ENCODE peak calls at places on chromosomes 4 and X, in eight cellular contexts. One of them, this sample, is unnamed.

GRCh38 chr4:79049840-79050520 is 110.7 kb upstream of the PAQR3 start:
- DNase-seq in IMR-90: no peak
- DNase-seq in dorsolateral prefrontal cortex: no peak
- DNase-seq in astrocyte: no peak
- DNase-seq in PC-3: peak; percentile 8
- DNase-seq in psoas muscle: peak; percentile 31
- DNase-seq in MM.1S: no peak
- DNase-seq in endodermal cell: no peak
- DNase-seq in this sample: no peak

GRCh38 chr4:176790398-176790797 is 2.3 kb downstream of the VEGFC start:
- DNase-seq in PC-3: peak; percentile 25
- DNase-seq in dorsolateral prefrontal cortex: no peak
- DNase-seq in astrocyte: no peak
- DNase-seq in psoas muscle: no peak
- DNase-seq in MM.1S: no peak
- DNase-seq in endodermal cell: no peak
- DNase-seq in IMR-90: no peak
- DNase-seq in this sample: no peak

GRCh38 chr4:95232358-95233156 is 316.2 kb downstream of the UNC5C start:
- DNase-seq in dorsolateral prefrontal cortex: no peak
- DNase-seq in astrocyte: no peak
- DNase-seq in endodermal cell: no peak
- DNase-seq in PC-3: no peak
- DNase-seq in IMR-90: no peak
- DNase-seq in MM.1S: no peak
- DNase-seq in psoas muscle: no peak
- DNase-seq in this sample: no peak

GRCh38 chr4:151227731-151228130 is 49.2 kb upstream of the PRSS48 start:
- DNase-seq in dorsolateral prefrontal cortex: no peak
- DNase-seq in endodermal cell: no peak
- DNase-seq in MM.1S: no peak
- DNase-seq in PC-3: peak; percentile 35
- DNase-seq in psoas muscle: peak; percentile 77
- DNase-seq in IMR-90: peak; percentile 78
- DNase-seq in astrocyte: peak; percentile 82
- DNase-seq in this sample: peak; percentile 96

GRCh38 chr4:99180367-99181169 is 36.5 kb upstream of the ADH4 start:
- DNase-seq in dorsolateral prefrontal cortex: no peak
- DNase-seq in psoas muscle: no peak
- DNase-seq in MM.1S: no peak
- DNase-seq in astrocyte: peak; percentile 45
- DNase-seq in IMR-90: peak; percentile 83
- DNase-seq in endodermal cell: no peak
- DNase-seq in PC-3: peak; percentile 68
- DNase-seq in this sample: peak; percentile 63

GRCh38 chrX:130125090-130125489 is 14.8 kb upstream of the ELF4 start:
- DNase-seq in MM.1S: no peak
- DNase-seq in IMR-90: no peak
- DNase-seq in dorsolateral prefrontal cortex: peak; percentile 28
- DNase-seq in psoas muscle: peak; percentile 56
- DNase-seq in astrocyte: no peak
- DNase-seq in PC-3: no peak
- DNase-seq in endodermal cell: no peak
- DNase-seq in this sample: no peak

GRCh38 chr4:71771613-71772012 is 12.3 kb downstream of the GC start:
- DNase-seq in endodermal cell: no peak
- DNase-seq in psoas muscle: no peak
- DNase-seq in IMR-90: no peak
- DNase-seq in dorsolateral prefrontal cortex: no peak
- DNase-seq in PC-3: no peak
- DNase-seq in MM.1S: no peak
- DNase-seq in astrocyte: no peak
- DNase-seq in this sample: no peak

GRCh38 chr4:113673450-113673849 is 88.1 kb downstream of the CAMK2D start:
- DNase-seq in IMR-90: peak; percentile 54
- DNase-seq in psoas muscle: no peak
- DNase-seq in PC-3: peak; percentile 53
- DNase-seq in MM.1S: peak; percentile 25
- DNase-seq in astrocyte: no peak
- DNase-seq in dorsolateral prefrontal cortex: no peak
- DNase-seq in endodermal cell: peak; percentile 63
- DNase-seq in this sample: no peak

GRCh38 chrX:42694260-42694815 is 83.6 kb downstream of the PPP1R2C start:
- DNase-seq in MM.1S: no peak
- DNase-seq in dorsolateral prefrontal cortex: no peak
- DNase-seq in PC-3: no peak
- DNase-seq in endodermal cell: no peak
- DNase-seq in psoas muscle: no peak
- DNase-seq in astrocyte: no peak
- DNase-seq in IMR-90: no peak
- DNase-seq in this sample: no peak

GRCh38 chrX:152632445-152633097 is 5.1 kb upstream of the GABRQ start:
- DNase-seq in astrocyte: no peak
- DNase-seq in psoas muscle: no peak
- DNase-seq in endodermal cell: peak; percentile 87
- DNase-seq in PC-3: peak; percentile 69
- DNase-seq in IMR-90: peak; percentile 24
- DNase-seq in dorsolateral prefrontal cortex: no peak
- DNase-seq in MM.1S: peak; percentile 30
- DNase-seq in this sample: peak; percentile 56

GRCh38 chr4:89316931-89317366 is 9.3 kb upstream of the GPRIN3 start:
- DNase-seq in astrocyte: peak; percentile 65
- DNase-seq in IMR-90: peak; percentile 16
- DNase-seq in endodermal cell: no peak
- DNase-seq in PC-3: peak; percentile 2
- DNase-seq in psoas muscle: no peak
- DNase-seq in dorsolateral prefrontal cortex: no peak
- DNase-seq in MM.1S: peak; percentile 94
- DNase-seq in this sample: peak; percentile 34

GRCh38 chrX:17242470-17242869 is 132.5 kb upstream of the NHS start:
- DNase-seq in IMR-90: peak; percentile 55
- DNase-seq in psoas muscle: no peak
- DNase-seq in dorsolateral prefrontal cortex: no peak
- DNase-seq in MM.1S: peak; percentile 31
- DNase-seq in PC-3: peak; percentile 78
- DNase-seq in endodermal cell: peak; percentile 78
- DNase-seq in astrocyte: peak; percentile 14
- DNase-seq in this sample: peak; percentile 50

GRCh38 chrX:78092296-78092695 is 11.8 kb upstream of the PGK1 start:
- DNase-seq in PC-3: peak; percentile 57
- DNase-seq in dorsolateral prefrontal cortex: no peak
- DNase-seq in astrocyte: peak; percentile 36
- DNase-seq in psoas muscle: no peak
- DNase-seq in endodermal cell: peak; percentile 82
- DNase-seq in IMR-90: peak; percentile 71
- DNase-seq in MM.1S: peak; percentile 22
- DNase-seq in this sample: peak; percentile 29

GRCh38 chr4:123922847-123923246 is 526.3 kb downstream of the SPRY1 start:
- DNase-seq in endodermal cell: no peak
- DNase-seq in psoas muscle: no peak
- DNase-seq in IMR-90: peak; percentile 2
- DNase-seq in dorsolateral prefrontal cortex: no peak
- DNase-seq in astrocyte: peak; percentile 11
- DNase-seq in PC-3: no peak
- DNase-seq in MM.1S: no peak
- DNase-seq in this sample: no peak

GRCh38 chr4:14644568-14645282 is 357.6 kb upstream of the CPEB2 start:
- DNase-seq in astrocyte: no peak
- DNase-seq in dorsolateral prefrontal cortex: no peak
- DNase-seq in IMR-90: no peak
- DNase-seq in PC-3: no peak
- DNase-seq in MM.1S: no peak
- DNase-seq in psoas muscle: no peak
- DNase-seq in endodermal cell: no peak
- DNase-seq in this sample: no peak

GRCh38 chr4:10625130-10625529 is 59.4 kb downstream of the CLNK start:
- DNase-seq in endodermal cell: no peak
- DNase-seq in PC-3: no peak
- DNase-seq in dorsolateral prefrontal cortex: no peak
- DNase-seq in IMR-90: no peak
- DNase-seq in MM.1S: no peak
- DNase-seq in psoas muscle: no peak
- DNase-seq in astrocyte: no peak
- DNase-seq in this sample: no peak

GRCh38 chr4:6674500-6675149 is 19.1 kb upstream of the S100P start:
- DNase-seq in astrocyte: no peak
- DNase-seq in IMR-90: peak; percentile 41
- DNase-seq in endodermal cell: peak; percentile 73
- DNase-seq in PC-3: peak; percentile 75
- DNase-seq in psoas muscle: peak; percentile 26
- DNase-seq in dorsolateral prefrontal cortex: no peak
- DNase-seq in MM.1S: peak; percentile 68
- DNase-seq in this sample: peak; percentile 7

GRCh38 chr4:16123356-16124084 is 39.7 kb upstream of the PROM1 start:
- DNase-seq in astrocyte: no peak
- DNase-seq in IMR-90: no peak
- DNase-seq in dorsolateral prefrontal cortex: no peak
- DNase-seq in psoas muscle: no peak
- DNase-seq in MM.1S: no peak
- DNase-seq in endodermal cell: peak; percentile 46
- DNase-seq in PC-3: no peak
- DNase-seq in this sample: no peak

GRCh38 chr4:185587444-185588161 is 52.3 kb upstream of the PDLIM3 start:
- DNase-seq in PC-3: no peak
- DNase-seq in dorsolateral prefrontal cortex: no peak
- DNase-seq in endodermal cell: peak; percentile 89
- DNase-seq in IMR-90: peak; percentile 68
- DNase-seq in psoas muscle: peak; percentile 75
- DNase-seq in MM.1S: peak; percentile 97
- DNase-seq in astrocyte: no peak
- DNase-seq in this sample: no peak

GRCh38 chrX:129996120-129996519 is 13.7 kb downstream of the BCORL1 start:
- DNase-seq in dorsolateral prefrontal cortex: no peak
- DNase-seq in endodermal cell: no peak
- DNase-seq in astrocyte: peak; percentile 34
- DNase-seq in MM.1S: no peak
- DNase-seq in IMR-90: peak; percentile 16
- DNase-seq in psoas muscle: no peak
- DNase-seq in PC-3: peak; percentile 61
- DNase-seq in this sample: peak; percentile 10

GRCh38 chr4:1870578-1871443 is at the start of gene NSD2:
- DNase-seq in PC-3: peak; percentile 86
- DNase-seq in psoas muscle: peak; percentile 94
- DNase-seq in IMR-90: peak; percentile 87
- DNase-seq in endodermal cell: peak; percentile 92
- DNase-seq in dorsolateral prefrontal cortex: peak; percentile 76
- DNase-seq in MM.1S: peak; percentile 92
- DNase-seq in astrocyte: peak; percentile 74
- DNase-seq in this sample: peak; percentile 75
- TF ChIP-seq CTCF in PC-3: no peak
- TF ChIP-seq CTCF in psoas muscle: no peak
- TF ChIP-seq CTCF in IMR-90: no peak
- TF ChIP-seq CTCF in endodermal cell: no peak
- TF ChIP-seq CTCF in dorsolateral prefrontal cortex: no peak
- TF ChIP-seq CTCF in MM.1S: no peak
- TF ChIP-seq CTCF in astrocyte: no peak
- TF ChIP-seq CTCF in this sample: no peak

DNA sequence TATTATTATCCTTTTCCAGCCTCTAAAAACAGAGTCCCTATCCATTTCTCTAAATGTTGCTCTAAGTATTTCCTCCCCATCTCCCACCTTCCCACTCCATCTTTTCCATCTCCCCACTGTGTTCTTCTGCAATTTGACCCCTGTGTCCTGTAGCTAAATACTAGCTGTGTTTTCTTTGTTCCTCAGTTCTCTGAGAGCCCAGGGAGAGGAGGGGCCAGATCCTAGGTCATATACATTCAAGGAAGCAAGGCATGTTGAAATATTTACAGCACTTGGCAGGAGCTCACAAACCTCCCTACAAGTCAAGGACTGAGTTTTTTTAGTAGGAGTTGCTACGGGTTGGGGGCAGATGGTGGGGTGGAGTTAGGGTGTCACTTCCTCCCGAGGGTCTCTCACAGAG is 10.5 kb downstream of the SLC16A2 start:
- DNase-seq in astrocyte: no peak
- DNase-seq in endodermal cell: no peak
- DNase-seq in IMR-90: no peak
- DNase-seq in MM.1S: no peak
- DNase-seq in dorsolateral prefrontal cortex: no peak
- DNase-seq in PC-3: no peak
- DNase-seq in psoas muscle: no peak
- DNase-seq in this sample: no peak
- H3K27ac ChIP-seq in astrocyte: no peak overlapping the region
- H3K27ac ChIP-seq in endodermal cell: peak overlapping the region; percentile 82
- H3K27ac ChIP-seq in IMR-90: no peak overlapping the region
- H3K27ac ChIP-seq in MM.1S: no peak overlapping the region
- H3K27ac ChIP-seq in dorsolateral prefrontal cortex: no peak overlapping the region
- H3K27ac ChIP-seq in PC-3: no peak overlapping the region
- H3K27ac ChIP-seq in psoas muscle: no peak overlapping the region
- H3K27ac ChIP-seq in this sample: no peak overlapping the region

GRCh38 chr4:8864912-8865680 is 6.5 kb downstream of the HMX1 start:
- DNase-seq in MM.1S: no peak
- DNase-seq in dorsolateral prefrontal cortex: no peak
- DNase-seq in psoas muscle: no peak
- DNase-seq in endodermal cell: no peak
- DNase-seq in IMR-90: no peak
- DNase-seq in astrocyte: no peak
- DNase-seq in PC-3: no peak
- DNase-seq in this sample: no peak
- H3K27me3 ChIP-seq in MM.1S: peaks cover 90% of the 10 kb centered on the region
- H3K27me3 ChIP-seq in dorsolateral prefrontal cortex: peaks cover 99% of the 10 kb centered on the region
- H3K27me3 ChIP-seq in psoas muscle: peaks cover 99% of the 10 kb centered on the region
- H3K27me3 ChIP-seq in endodermal cell: peaks cover 99% of the 10 kb centered on the region
- H3K27me3 ChIP-seq in IMR-90: peaks cover 83% of the 10 kb centered on the region
- H3K27me3 ChIP-seq in astrocyte: peaks cover 74% of the 10 kb centered on the region
- H3K27me3 ChIP-seq in PC-3: peaks cover 67% of the 10 kb centered on the region
- H3K27me3 ChIP-seq in this sample: peaks cover 97% of the 10 kb centered on the region

DNA sequence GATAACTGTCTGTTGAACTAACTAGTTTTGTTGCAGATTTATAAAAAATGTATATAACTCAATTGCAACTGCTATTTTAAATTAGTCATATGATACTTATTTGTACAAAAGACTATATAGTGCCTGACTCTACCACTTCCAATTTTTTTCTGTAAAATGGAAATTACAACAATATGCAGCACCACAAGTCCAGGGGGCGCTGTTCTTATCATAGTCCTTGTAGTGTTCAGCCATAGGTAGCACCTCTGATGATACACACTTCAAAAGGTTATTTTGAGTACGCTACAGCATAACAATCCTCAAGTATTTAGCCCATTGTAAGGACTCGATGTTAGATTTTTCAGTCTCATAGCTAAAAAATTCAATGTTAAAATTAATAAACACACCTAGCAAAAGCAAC is 174.9 kb downstream of the CORIN start:
- DNase-seq in endodermal cell: peak; percentile 72
- DNase-seq in dorsolateral prefrontal cortex: no peak
- DNase-seq in astrocyte: no peak
- DNase-seq in PC-3: peak; percentile 20
- DNase-seq in IMR-90: no peak
- DNase-seq in psoas muscle: no peak
- DNase-seq in MM.1S: peak; percentile 41
- DNase-seq in this sample: peak; percentile 17
- TF ChIP-seq CTCF in endodermal cell: peak; percentile 70
- TF ChIP-seq CTCF in dorsolateral prefrontal cortex: peak; percentile 17
- TF ChIP-seq CTCF in astrocyte: no peak
- TF ChIP-seq CTCF in PC-3: peak; percentile 53
- TF ChIP-seq CTCF in IMR-90: peak; percentile 16
- TF ChIP-seq CTCF in psoas muscle: no peak
- TF ChIP-seq CTCF in MM.1S: peak; percentile 46
- TF ChIP-seq CTCF in this sample: peak; percentile 55

GRCh38 chrX:96407501-96407900 is 277.1 kb upstream of the DIAPH2 start:
- DNase-seq in astrocyte: peak; percentile 35
- DNase-seq in PC-3: peak; percentile 86
- DNase-seq in MM.1S: no peak
- DNase-seq in psoas muscle: no peak
- DNase-seq in IMR-90: peak; percentile 80
- DNase-seq in endodermal cell: no peak
- DNase-seq in dorsolateral prefrontal cortex: no peak
- DNase-seq in this sample: peak; percentile 61
- H3K27ac ChIP-seq in astrocyte: no peak overlapping the region
- H3K27ac ChIP-seq in PC-3: peak overlapping the region; percentile 98
- H3K27ac ChIP-seq in MM.1S: no peak overlapping the region
- H3K27ac ChIP-seq in psoas muscle: no peak overlapping the region
- H3K27ac ChIP-seq in IMR-90: no peak overlapping the region
- H3K27ac ChIP-seq in endodermal cell: no peak overlapping the region
- H3K27ac ChIP-seq in dorsolateral prefrontal cortex: no peak overlapping the region
- H3K27ac ChIP-seq in this sample: no peak overlapping the region

This sample was measured in brain microvascular endothelial cell.